ENCODE peak calls at places on chromosomes 16 and 17, in nine cellular contexts. One of them, this sample, is unnamed.

GRCh38 chr16:67279296-67280089 is at the start of gene PLEKHG4:
- DNase-seq in endothelial cell: peak
- DNase-seq in EL: peak
- DNase-seq in osteoblast: peak
- DNase-seq in Daoy: peak
- DNase-seq in skeletal muscle cell: no peak
- DNase-seq in T-helper 1 cell: peak
- DNase-seq in T-helper 2 cell: peak
- DNase-seq in cardiac septum: peak
- DNase-seq in this sample: peak

GRCh38 chr17:80118601-80119270 is 17.4 kb downstream of the GAA start:
- DNase-seq in endothelial cell: no peak
- DNase-seq in skeletal muscle cell: no peak
- DNase-seq in Daoy: no peak
- DNase-seq in T-helper 1 cell: no peak
- DNase-seq in EL: no peak
- DNase-seq in cardiac septum: peak
- DNase-seq in T-helper 2 cell: no peak
- DNase-seq in osteoblast: peak
- DNase-seq in this sample: no peak

GRCh38 chr17:40320771-40321501 is 12.0 kb downstream of the RARA start:
- DNase-seq in osteoblast: peak
- DNase-seq in EL: no peak
- DNase-seq in cardiac septum: peak
- DNase-seq in skeletal muscle cell: no peak
- DNase-seq in T-helper 1 cell: peak
- DNase-seq in Daoy: peak
- DNase-seq in endothelial cell: no peak
- DNase-seq in T-helper 2 cell: peak
- DNase-seq in this sample: no peak

GRCh38 chr16:16151315-16151714 is 72.0 kb downstream of the ABCC6 start:
- DNase-seq in T-helper 1 cell: no peak
- DNase-seq in EL: no peak
- DNase-seq in Daoy: peak
- DNase-seq in endothelial cell: no peak
- DNase-seq in cardiac septum: no peak
- DNase-seq in skeletal muscle cell: no peak
- DNase-seq in osteoblast: no peak
- DNase-seq in T-helper 2 cell: no peak
- DNase-seq in this sample: no peak

GRCh38 chr17:7667616-7668406 is 17.1 kb downstream of the ATP1B2 start:
- DNase-seq in T-helper 2 cell: no peak
- DNase-seq in endothelial cell: no peak
- DNase-seq in EL: no peak
- DNase-seq in cardiac septum: no peak
- DNase-seq in T-helper 1 cell: no peak
- DNase-seq in osteoblast: peak
- DNase-seq in skeletal muscle cell: no peak
- DNase-seq in Daoy: no peak
- DNase-seq in this sample: no peak

GRCh38 chr17:78563189-78564145 is 13.7 kb downstream of the DNAH17 start:
- DNase-seq in endothelial cell: no peak
- DNase-seq in T-helper 2 cell: no peak
- DNase-seq in osteoblast: peak
- DNase-seq in T-helper 1 cell: no peak
- DNase-seq in skeletal muscle cell: no peak
- DNase-seq in EL: no peak
- DNase-seq in Daoy: peak
- DNase-seq in cardiac septum: peak
- DNase-seq in this sample: no peak

GRCh38 chr16:83826146-83826913 is 18.6 kb downstream of the HSBP1 start:
- DNase-seq in osteoblast: peak
- DNase-seq in EL: peak
- DNase-seq in skeletal muscle cell: peak
- DNase-seq in Daoy: peak
- DNase-seq in endothelial cell: peak
- DNase-seq in cardiac septum: peak
- DNase-seq in T-helper 2 cell: peak
- DNase-seq in T-helper 1 cell: peak
- DNase-seq in this sample: no peak

GRCh38 chr17:77189148-77189547 is 48.4 kb downstream of the SEC14L1 start:
- DNase-seq in EL: no peak
- DNase-seq in cardiac septum: no peak
- DNase-seq in osteoblast: no peak
- DNase-seq in Daoy: no peak
- DNase-seq in endothelial cell: no peak
- DNase-seq in T-helper 1 cell: no peak
- DNase-seq in T-helper 2 cell: no peak
- DNase-seq in skeletal muscle cell: no peak
- DNase-seq in this sample: no peak

GRCh38 chr16:51550785-51551184 is 399.7 kb upstream of the SALL1 start:
- DNase-seq in EL: no peak
- DNase-seq in endothelial cell: no peak
- DNase-seq in T-helper 1 cell: no peak
- DNase-seq in T-helper 2 cell: no peak
- DNase-seq in osteoblast: no peak
- DNase-seq in cardiac septum: no peak
- DNase-seq in Daoy: no peak
- DNase-seq in skeletal muscle cell: no peak
- DNase-seq in this sample: peak

GRCh38 chr17:28328325-28328724 is 6.9 kb downstream of the IFT20 start:
- DNase-seq in cardiac septum: no peak
- DNase-seq in EL: peak
- DNase-seq in osteoblast: no peak
- DNase-seq in endothelial cell: no peak
- DNase-seq in Daoy: no peak
- DNase-seq in T-helper 1 cell: no peak
- DNase-seq in skeletal muscle cell: no peak
- DNase-seq in T-helper 2 cell: no peak
- DNase-seq in this sample: no peak

GRCh38 chr16:67910162-67910561 is 17.1 kb downstream of the PSKH1 start:
- DNase-seq in EL: peak
- DNase-seq in cardiac septum: no peak
- DNase-seq in T-helper 1 cell: no peak
- DNase-seq in endothelial cell: no peak
- DNase-seq in Daoy: no peak
- DNase-seq in T-helper 2 cell: no peak
- DNase-seq in skeletal muscle cell: peak
- DNase-seq in osteoblast: peak
- DNase-seq in this sample: peak

GRCh38 chr16:56847173-56847948 is 17.6 kb upstream of the SLC12A3 start:
- DNase-seq in cardiac septum: peak
- DNase-seq in T-helper 1 cell: no peak
- DNase-seq in skeletal muscle cell: no peak
- DNase-seq in EL: peak
- DNase-seq in osteoblast: no peak
- DNase-seq in Daoy: no peak
- DNase-seq in T-helper 2 cell: no peak
- DNase-seq in endothelial cell: no peak
- DNase-seq in this sample: no peak

GRCh38 chr16:21634216-21634615 is 18.2 kb downstream of the IGSF6 start:
- DNase-seq in endothelial cell: no peak
- DNase-seq in Daoy: no peak
- DNase-seq in osteoblast: no peak
- DNase-seq in T-helper 2 cell: no peak
- DNase-seq in cardiac septum: no peak
- DNase-seq in skeletal muscle cell: no peak
- DNase-seq in T-helper 1 cell: no peak
- DNase-seq in EL: no peak
- DNase-seq in this sample: no peak

GRCh38 chr17:37720989-37721388 is 23.9 kb downstream of the HNF1B start:
- DNase-seq in Daoy: no peak
- DNase-seq in cardiac septum: no peak
- DNase-seq in endothelial cell: no peak
- DNase-seq in T-helper 1 cell: no peak
- DNase-seq in skeletal muscle cell: no peak
- DNase-seq in osteoblast: no peak
- DNase-seq in EL: no peak
- DNase-seq in T-helper 2 cell: no peak
- DNase-seq in this sample: no peak

GRCh38 chr17:45366691-45367090 is 49.9 kb upstream of the MAP3K14 start:
- DNase-seq in EL: no peak
- DNase-seq in T-helper 1 cell: no peak
- DNase-seq in osteoblast: no peak
- DNase-seq in cardiac septum: no peak
- DNase-seq in skeletal muscle cell: no peak
- DNase-seq in T-helper 2 cell: no peak
- DNase-seq in endothelial cell: no peak
- DNase-seq in Daoy: no peak
- DNase-seq in this sample: no peak

GRCh38 chr17:44661835-44662234 is 5.6 kb downstream of the MEIOC start:
- DNase-seq in EL: no peak
- DNase-seq in Daoy: no peak
- DNase-seq in cardiac septum: no peak
- DNase-seq in endothelial cell: no peak
- DNase-seq in osteoblast: no peak
- DNase-seq in T-helper 2 cell: no peak
- DNase-seq in skeletal muscle cell: no peak
- DNase-seq in T-helper 1 cell: no peak
- DNase-seq in this sample: no peak

GRCh38 chr17:40541060-40541872 is 24.0 kb downstream of the CCR7 start:
- DNase-seq in osteoblast: no peak
- DNase-seq in skeletal muscle cell: no peak
- DNase-seq in Daoy: no peak
- DNase-seq in cardiac septum: no peak
- DNase-seq in T-helper 1 cell: peak
- DNase-seq in T-helper 2 cell: peak
- DNase-seq in endothelial cell: no peak
- DNase-seq in EL: no peak
- DNase-seq in this sample: no peak

GRCh38 chr17:19424934-19425868 is 14.2 kb downstream of the RNF112 start:
- DNase-seq in T-helper 1 cell: no peak
- DNase-seq in skeletal muscle cell: no peak
- DNase-seq in cardiac septum: no peak
- DNase-seq in T-helper 2 cell: no peak
- DNase-seq in osteoblast: peak
- DNase-seq in endothelial cell: no peak
- DNase-seq in EL: no peak
- DNase-seq in Daoy: no peak
- DNase-seq in this sample: no peak

GRCh38 chr16:73413469-73414190 is 365.7 kb upstream of the ZFHX3 start:
- DNase-seq in cardiac septum: no peak
- DNase-seq in EL: peak
- DNase-seq in T-helper 2 cell: no peak
- DNase-seq in skeletal muscle cell: no peak
- DNase-seq in endothelial cell: no peak
- DNase-seq in T-helper 1 cell: no peak
- DNase-seq in Daoy: no peak
- DNase-seq in osteoblast: no peak
- DNase-seq in this sample: no peak

GRCh38 chr17:56867948-56868376 is 34.0 kb downstream of the DGKE start:
- DNase-seq in Daoy: no peak
- DNase-seq in skeletal muscle cell: peak
- DNase-seq in osteoblast: peak
- DNase-seq in endothelial cell: no peak
- DNase-seq in T-helper 2 cell: no peak
- DNase-seq in cardiac septum: no peak
- DNase-seq in T-helper 1 cell: no peak
- DNase-seq in EL: peak
- DNase-seq in this sample: no peak

GRCh38 chr17:38451030-38451839 is 23.0 kb downstream of the ARHGAP23 start:
- DNase-seq in endothelial cell: peak
- DNase-seq in cardiac septum: no peak
- DNase-seq in skeletal muscle cell: no peak
- DNase-seq in EL: peak
- DNase-seq in osteoblast: peak
- DNase-seq in T-helper 2 cell: no peak
- DNase-seq in T-helper 1 cell: no peak
- DNase-seq in Daoy: peak
- DNase-seq in this sample: no peak

GRCh38 chr17:2996938-2997670 is 66.3 kb downstream of the OR1D5 start:
- DNase-seq in EL: no peak
- DNase-seq in osteoblast: no peak
- DNase-seq in Daoy: no peak
- DNase-seq in endothelial cell: no peak
- DNase-seq in T-helper 2 cell: no peak
- DNase-seq in skeletal muscle cell: no peak
- DNase-seq in cardiac septum: no peak
- DNase-seq in T-helper 1 cell: no peak
- DNase-seq in this sample: no peak

GRCh38 chr17:37137906-37138413 is 189.2 kb downstream of the AATF start:
- DNase-seq in endothelial cell: no peak
- DNase-seq in cardiac septum: no peak
- DNase-seq in Daoy: no peak
- DNase-seq in EL: no peak
- DNase-seq in T-helper 1 cell: no peak
- DNase-seq in skeletal muscle cell: no peak
- DNase-seq in osteoblast: no peak
- DNase-seq in T-helper 2 cell: no peak
- DNase-seq in this sample: no peak

GRCh38 chr16:66460703-66461102 is 33.6 kb downstream of the BEAN1 start:
- DNase-seq in endothelial cell: no peak
- DNase-seq in cardiac septum: no peak
- DNase-seq in Daoy: no peak
- DNase-seq in T-helper 1 cell: no peak
- DNase-seq in osteoblast: peak
- DNase-seq in T-helper 2 cell: no peak
- DNase-seq in skeletal muscle cell: no peak
- DNase-seq in EL: no peak
- DNase-seq in this sample: no peak

GRCh38 chr17:48045270-48046001 is 2.7 kb upstream of the NFE2L1 start:
- DNase-seq in T-helper 2 cell: no peak
- DNase-seq in endothelial cell: no peak
- DNase-seq in T-helper 1 cell: no peak
- DNase-seq in osteoblast: peak
- DNase-seq in EL: peak
- DNase-seq in skeletal muscle cell: no peak
- DNase-seq in cardiac septum: peak
- DNase-seq in Daoy: peak
- DNase-seq in this sample: no peak

GRCh38 chr17:50507871-50508572 is at the start of gene MYCBPAP:
- DNase-seq in T-helper 2 cell: peak
- DNase-seq in osteoblast: peak
- DNase-seq in Daoy: peak
- DNase-seq in skeletal muscle cell: no peak
- DNase-seq in endothelial cell: peak
- DNase-seq in EL: peak
- DNase-seq in T-helper 1 cell: peak
- DNase-seq in cardiac septum: peak
- DNase-seq in this sample: peak

GRCh38 chr16:75379911-75380847 is 53.1 kb downstream of the CFDP1 start:
- DNase-seq in skeletal muscle cell: no peak
- DNase-seq in T-helper 1 cell: peak
- DNase-seq in EL: no peak
- DNase-seq in cardiac septum: no peak
- DNase-seq in T-helper 2 cell: peak
- DNase-seq in Daoy: no peak
- DNase-seq in endothelial cell: no peak
- DNase-seq in osteoblast: peak
- DNase-seq in this sample: no peak

GRCh38 chr17:69757794-69758430 is 317.1 kb upstream of the KCNJ16 start:
- DNase-seq in EL: peak
- DNase-seq in T-helper 2 cell: no peak
- DNase-seq in skeletal muscle cell: peak
- DNase-seq in Daoy: no peak
- DNase-seq in osteoblast: no peak
- DNase-seq in endothelial cell: no peak
- DNase-seq in cardiac septum: no peak
- DNase-seq in T-helper 1 cell: no peak
- DNase-seq in this sample: no peak

GRCh38 chr16:1261131-1261917 is 5.5 kb downstream of the TPSD1 start:
- DNase-seq in Daoy: peak
- DNase-seq in osteoblast: no peak
- DNase-seq in T-helper 1 cell: no peak
- DNase-seq in T-helper 2 cell: no peak
- DNase-seq in endothelial cell: no peak
- DNase-seq in cardiac septum: no peak
- DNase-seq in EL: peak
- DNase-seq in skeletal muscle cell: no peak
- DNase-seq in this sample: no peak

GRCh38 chr16:87344931-87345631 is 27.9 kb upstream of the C16orf95 start:
- DNase-seq in T-helper 1 cell: peak
- DNase-seq in EL: no peak
- DNase-seq in T-helper 2 cell: peak
- DNase-seq in endothelial cell: no peak
- DNase-seq in skeletal muscle cell: no peak
- DNase-seq in cardiac septum: peak
- DNase-seq in osteoblast: no peak
- DNase-seq in Daoy: peak
- DNase-seq in this sample: peak

GRCh38 chr16:11263737-11264136 is 5.4 kb downstream of the TNP2 start:
- DNase-seq in osteoblast: no peak
- DNase-seq in skeletal muscle cell: no peak
- DNase-seq in EL: no peak
- DNase-seq in T-helper 2 cell: peak
- DNase-seq in Daoy: no peak
- DNase-seq in endothelial cell: no peak
- DNase-seq in cardiac septum: no peak
- DNase-seq in T-helper 1 cell: no peak
- DNase-seq in this sample: no peak

This sample was measured in NCI-H510A.